ENCODE peak calls at places on chromosomes 2 and 18, in five cellular contexts. One of them, this sample, is unnamed.

GRCh38 chr18:21241224-21242131 is 554 bp upstream of the GREB1L start:
- DNase-seq in adrenal gland: no peak
- DNase-seq in K562: no peak
- DNase-seq in aorta: peak; percentile 76
- DNase-seq in cardiac muscle cell: peak; percentile 57
- DNase-seq in this sample: no peak

GRCh38 chr2:216012133-216012829 is 1.1 kb downstream of the MREG start:
- DNase-seq in adrenal gland: no peak
- DNase-seq in aorta: no peak
- DNase-seq in K562: no peak
- DNase-seq in cardiac muscle cell: no peak
- DNase-seq in this sample: no peak

GRCh38 chr2:216029416-216030129 is 16.2 kb upstream of the MREG start:
- DNase-seq in K562: no peak
- DNase-seq in aorta: no peak
- DNase-seq in adrenal gland: no peak
- DNase-seq in cardiac muscle cell: no peak
- DNase-seq in this sample: no peak

GRCh38 chr2:1874950-1875349 is 130.6 kb upstream of the PXDN start:
- DNase-seq in K562: no peak
- DNase-seq in aorta: no peak
- DNase-seq in adrenal gland: no peak
- DNase-seq in cardiac muscle cell: no peak
- DNase-seq in this sample: no peak

GRCh38 chr2:151478011-151478410 is 68.3 kb downstream of the RIF1 start:
- DNase-seq in aorta: no peak
- DNase-seq in adrenal gland: no peak
- DNase-seq in K562: no peak
- DNase-seq in cardiac muscle cell: no peak
- DNase-seq in this sample: no peak

GRCh38 chr18:23964282-23965238 is 50.0 kb upstream of the TTC39C start:
- DNase-seq in cardiac muscle cell: no peak
- DNase-seq in aorta: no peak
- DNase-seq in K562: peak; percentile 28
- DNase-seq in adrenal gland: no peak
- DNase-seq in this sample: no peak

GRCh38 chr18:8601277-8602032 is 7.8 kb upstream of the RAB12 start:
- DNase-seq in cardiac muscle cell: no peak
- DNase-seq in K562: no peak
- DNase-seq in adrenal gland: no peak
- DNase-seq in aorta: no peak
- DNase-seq in this sample: no peak

GRCh38 chr2:1803217-1804115 is 59.2 kb upstream of the PXDN start:
- DNase-seq in cardiac muscle cell: no peak
- DNase-seq in K562: no peak
- DNase-seq in adrenal gland: no peak
- DNase-seq in aorta: peak; percentile 64
- DNase-seq in this sample: no peak

GRCh38 chr2:65377556-65378307 is 54.7 kb downstream of the SPRED2 start:
- DNase-seq in cardiac muscle cell: no peak
- DNase-seq in aorta: no peak
- DNase-seq in adrenal gland: peak; percentile 42
- DNase-seq in K562: peak; percentile 43
- DNase-seq in this sample: no peak

GRCh38 chr2:71282493-71282892 is 49.1 kb upstream of the ZNF638 start:
- DNase-seq in aorta: no peak
- DNase-seq in cardiac muscle cell: peak; percentile 54
- DNase-seq in K562: no peak
- DNase-seq in adrenal gland: no peak
- DNase-seq in this sample: no peak

GRCh38 chr2:73260338-73260984 is 23.8 kb downstream of the FBXO41 start:
- DNase-seq in aorta: no peak
- DNase-seq in adrenal gland: peak; percentile 85
- DNase-seq in K562: peak; percentile 80
- DNase-seq in cardiac muscle cell: peak; percentile 75
- DNase-seq in this sample: no peak

GRCh38 chr2:44759823-44760222 is 181.7 kb upstream of the SIX3 start:
- DNase-seq in adrenal gland: no peak
- DNase-seq in cardiac muscle cell: no peak
- DNase-seq in aorta: no peak
- DNase-seq in K562: no peak
- DNase-seq in this sample: no peak

GRCh38 chr2:229408356-229408755 is 137.3 kb upstream of the PID1 start:
- DNase-seq in aorta: no peak
- DNase-seq in cardiac muscle cell: no peak
- DNase-seq in K562: no peak
- DNase-seq in adrenal gland: peak; percentile 74
- DNase-seq in this sample: peak; percentile 81

GRCh38 chr2:85628658-85629057 is 12.7 kb downstream of the USP39 start:
- DNase-seq in adrenal gland: no peak
- DNase-seq in cardiac muscle cell: no peak
- DNase-seq in aorta: no peak
- DNase-seq in K562: no peak
- DNase-seq in this sample: no peak

GRCh38 chr2:28250006-28250405 is 142.7 kb upstream of the FOSL2 start:
- DNase-seq in K562: no peak
- DNase-seq in adrenal gland: no peak
- DNase-seq in cardiac muscle cell: no peak
- DNase-seq in aorta: no peak
- DNase-seq in this sample: no peak

GRCh38 chr18:68085251-68085650 is 568.7 kb upstream of the DSEL start:
- DNase-seq in adrenal gland: no peak
- DNase-seq in K562: no peak
- DNase-seq in cardiac muscle cell: no peak
- DNase-seq in aorta: no peak
- DNase-seq in this sample: no peak

GRCh38 chr18:57954928-57955327 is 89.1 kb upstream of the NEDD4L start:
- DNase-seq in adrenal gland: no peak
- DNase-seq in aorta: no peak
- DNase-seq in cardiac muscle cell: no peak
- DNase-seq in K562: no peak
- DNase-seq in this sample: no peak

GRCh38 chr2:130822766-130823165 is 13.9 kb upstream of the ARHGEF4 start:
- DNase-seq in adrenal gland: no peak
- DNase-seq in aorta: peak; percentile 53
- DNase-seq in K562: no peak
- DNase-seq in cardiac muscle cell: no peak
- DNase-seq in this sample: no peak

GRCh38 chr2:160207804-160208661 is 8.0 kb upstream of the ITGB6 start:
- DNase-seq in adrenal gland: peak; percentile 86
- DNase-seq in cardiac muscle cell: no peak
- DNase-seq in aorta: peak; percentile 96
- DNase-seq in K562: no peak
- DNase-seq in this sample: peak; percentile 76

GRCh38 chr2:213089438-213089837 is 62.0 kb downstream of the IKZF2 start:
- DNase-seq in aorta: no peak
- DNase-seq in adrenal gland: no peak
- DNase-seq in cardiac muscle cell: no peak
- DNase-seq in K562: no peak
- DNase-seq in this sample: no peak

GRCh38 chr2:60453301-60453700 is 100.2 kb downstream of the BCL11A start:
- DNase-seq in cardiac muscle cell: peak; percentile 52
- DNase-seq in K562: no peak
- DNase-seq in adrenal gland: no peak
- DNase-seq in aorta: no peak
- DNase-seq in this sample: no peak

GRCh38 chr2:206955253-206955652 is 15.9 kb downstream of the CPO start:
- DNase-seq in aorta: no peak
- DNase-seq in K562: no peak
- DNase-seq in cardiac muscle cell: peak; percentile 4
- DNase-seq in adrenal gland: no peak
- DNase-seq in this sample: no peak

GRCh38 chr2:168210216-168210897 is 37.0 kb downstream of the STK39 start:
- DNase-seq in adrenal gland: no peak
- DNase-seq in K562: no peak
- DNase-seq in aorta: no peak
- DNase-seq in cardiac muscle cell: no peak
- DNase-seq in this sample: no peak

GRCh38 chr2:162890690-162891311 is 52.2 kb upstream of the KCNH7 start:
- DNase-seq in K562: peak; percentile 32
- DNase-seq in cardiac muscle cell: peak; percentile 74
- DNase-seq in adrenal gland: peak; percentile 36
- DNase-seq in aorta: no peak
- DNase-seq in this sample: no peak

GRCh38 chr18:59621027-59621426 is 76.2 kb downstream of the CCBE1 start:
- DNase-seq in cardiac muscle cell: no peak
- DNase-seq in K562: no peak
- DNase-seq in adrenal gland: no peak
- DNase-seq in aorta: no peak
- DNase-seq in this sample: no peak

GRCh38 chr18:4638680-4639079 is 183.6 kb upstream of the DLGAP1 start:
- DNase-seq in aorta: no peak
- DNase-seq in K562: no peak
- DNase-seq in cardiac muscle cell: no peak
- DNase-seq in adrenal gland: no peak
- DNase-seq in this sample: no peak

GRCh38 chr18:4640349-4641012 is 185.4 kb upstream of the DLGAP1 start:
- DNase-seq in cardiac muscle cell: no peak
- DNase-seq in K562: no peak
- DNase-seq in aorta: no peak
- DNase-seq in adrenal gland: no peak
- DNase-seq in this sample: no peak

GRCh38 chr18:4639628-4640310 is 184.7 kb upstream of the DLGAP1 start:
- DNase-seq in K562: no peak
- DNase-seq in aorta: no peak
- DNase-seq in adrenal gland: no peak
- DNase-seq in cardiac muscle cell: no peak
- DNase-seq in this sample: no peak

GRCh38 chr18:4641969-4642368 is 186.9 kb upstream of the DLGAP1 start:
- DNase-seq in K562: no peak
- DNase-seq in aorta: no peak
- DNase-seq in cardiac muscle cell: no peak
- DNase-seq in adrenal gland: no peak
- DNase-seq in this sample: no peak

DNA sequence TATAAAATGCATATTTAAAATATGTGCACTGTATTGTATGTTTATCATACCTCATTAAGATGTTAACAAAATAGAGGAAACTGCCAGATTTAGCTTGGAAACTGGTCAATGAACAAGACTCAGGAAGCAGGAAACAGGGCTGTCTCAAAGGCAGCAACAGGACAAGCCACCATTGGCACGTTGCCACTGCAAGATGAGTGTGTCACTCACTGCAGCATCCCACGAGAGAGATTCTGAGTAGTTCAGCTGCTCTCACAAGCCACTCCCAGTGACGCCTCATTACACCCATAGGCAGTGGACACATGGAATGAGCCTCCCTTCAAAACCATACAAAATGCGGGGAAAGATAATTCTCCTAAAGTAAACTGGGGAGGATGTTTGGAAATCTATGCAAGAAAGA is 181.8 kb upstream of the DLGAP1 start:
- DNase-seq in K562: no peak
- DNase-seq in cardiac muscle cell: no peak
- DNase-seq in adrenal gland: peak; percentile 4
- DNase-seq in aorta: no peak
- DNase-seq in this sample: no peak
- H3K27ac ChIP-seq in K562: no peak overlapping the region
- H3K27ac ChIP-seq in cardiac muscle cell: no peak overlapping the region
- H3K27ac ChIP-seq in adrenal gland: no peak overlapping the region
- H3K27ac ChIP-seq in aorta: no peak overlapping the region
- H3K27ac ChIP-seq in this sample: no peak overlapping the region

GRCh38 chr18:61400016-61400630 is 66.9 kb downstream of the CDH20 start:
- DNase-seq in K562: no peak
- DNase-seq in aorta: no peak
- DNase-seq in adrenal gland: no peak
- DNase-seq in cardiac muscle cell: no peak
- DNase-seq in this sample: no peak

GRCh38 chr18:61397222-61397621 is 64.0 kb downstream of the CDH20 start:
- DNase-seq in cardiac muscle cell: no peak
- DNase-seq in aorta: no peak
- DNase-seq in adrenal gland: no peak
- DNase-seq in K562: no peak
- DNase-seq in this sample: no peak

GRCh38 chr18:61402761-61403160 is 69.5 kb downstream of the CDH20 start:
- DNase-seq in cardiac muscle cell: no peak
- DNase-seq in K562: no peak
- DNase-seq in aorta: no peak
- DNase-seq in adrenal gland: no peak
- DNase-seq in this sample: no peak

GRCh38 chr18:61398961-61399632 is 65.9 kb downstream of the CDH20 start:
- DNase-seq in cardiac muscle cell: no peak
- DNase-seq in K562: no peak
- DNase-seq in adrenal gland: no peak
- DNase-seq in aorta: no peak
- DNase-seq in this sample: no peak

DNA sequence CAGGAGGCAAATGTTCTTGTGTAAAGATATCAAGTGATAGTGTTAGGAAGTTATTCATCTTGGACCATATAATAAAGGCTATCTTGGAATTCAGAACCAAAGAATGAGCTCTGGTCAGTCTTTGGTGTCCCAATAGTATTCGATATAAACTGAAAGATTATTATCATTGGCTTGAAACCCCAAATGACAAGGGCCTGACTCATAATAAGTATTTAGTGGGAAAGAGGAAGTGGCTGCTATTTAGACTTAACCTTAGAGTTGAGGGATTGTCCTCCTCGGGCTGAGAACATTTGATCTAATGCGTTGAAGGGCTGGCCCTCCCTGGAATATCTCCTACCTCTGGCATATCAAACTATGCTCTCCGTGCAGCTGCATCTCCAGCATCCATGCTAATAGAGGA is 67.5 kb downstream of the CDH20 start:
- DNase-seq in cardiac muscle cell: no peak
- DNase-seq in aorta: no peak
- DNase-seq in K562: no peak
- DNase-seq in adrenal gland: no peak
- DNase-seq in this sample: no peak
- H3K27ac ChIP-seq in cardiac muscle cell: no peak overlapping the region
- H3K27ac ChIP-seq in aorta: no peak overlapping the region
- H3K27ac ChIP-seq in K562: no peak overlapping the region
- H3K27ac ChIP-seq in adrenal gland: no peak overlapping the region
- H3K27ac ChIP-seq in this sample: no peak overlapping the region

DNA sequence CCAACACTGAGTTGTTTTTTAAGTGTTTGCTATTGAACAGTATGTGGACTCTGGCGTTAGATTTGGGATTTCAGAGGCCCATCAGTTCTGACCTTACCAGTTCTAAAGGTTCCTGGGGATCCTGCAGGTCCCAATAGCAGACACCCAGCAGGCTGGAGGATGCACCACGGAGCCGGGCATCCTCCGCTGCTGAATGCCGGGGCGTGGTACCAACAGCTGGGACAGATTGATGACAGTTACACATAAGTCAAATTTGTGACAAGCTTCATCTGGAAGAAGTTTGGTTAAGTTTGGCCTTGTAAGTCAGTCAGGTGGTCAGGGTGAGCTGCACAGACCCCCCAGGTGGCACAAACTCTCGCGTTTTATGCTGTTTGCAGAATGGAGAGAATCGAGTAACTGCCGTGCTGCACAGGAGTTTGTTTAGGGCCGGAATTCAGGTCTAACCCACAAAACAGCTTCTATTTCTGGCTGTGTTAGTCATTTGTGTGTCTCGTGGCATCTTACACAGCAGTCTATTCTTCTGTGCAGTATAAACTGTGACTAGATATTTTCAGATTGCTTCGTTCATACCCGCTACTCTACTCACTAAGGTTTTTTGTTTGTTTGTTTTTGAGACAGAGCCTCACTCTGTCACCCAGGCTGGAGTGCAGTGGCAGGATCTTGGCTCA is 19.2 kb downstream of the CTDP1 start:
- DNase-seq in adrenal gland: no peak
- DNase-seq in aorta: no peak
- DNase-seq in K562: no peak
- DNase-seq in cardiac muscle cell: no peak
- DNase-seq in this sample: no peak
- H3K27ac ChIP-seq in adrenal gland: no peak overlapping the region
- H3K27ac ChIP-seq in aorta: no peak overlapping the region
- H3K27ac ChIP-seq in K562: no peak overlapping the region
- H3K27ac ChIP-seq in cardiac muscle cell: no peak overlapping the region
- H3K27ac ChIP-seq in this sample: no peak overlapping the region

GRCh38 chr18:42281124-42281523 is 326.1 kb downstream of the PIK3C3 start:
- DNase-seq in K562: no peak
- DNase-seq in adrenal gland: no peak
- DNase-seq in aorta: no peak
- DNase-seq in cardiac muscle cell: no peak
- DNase-seq in this sample: no peak
- H3K27ac ChIP-seq in K562: no peak overlapping the region
- H3K27ac ChIP-seq in adrenal gland: no peak overlapping the region
- H3K27ac ChIP-seq in aorta: no peak overlapping the region
- H3K27ac ChIP-seq in cardiac muscle cell: no peak overlapping the region
- H3K27ac ChIP-seq in this sample: no peak overlapping the region